ENCODE peak calls at places on chromosomes 11 and 22, in five cellular contexts. W is lower lobe of right lung, R is endothelial cell, B is EL, D is neural progenitor cell. Y is an unnamed sample.

GRCh38 chr11:134261626-134262488 is 8.5 kb downstream of the ACAD8 start:
- DNase-seq in B (no peak), W (no peak), R (peak), D (peak), Y (no peak)

GRCh38 chr11:121321614-121322243 is 29.2 kb downstream of the SC5D start:
- DNase-seq in W (no peak), R (no peak), B (peak), D (peak), Y (no peak)

GRCh38 chr11:11987503-11988022 is 20.9 kb downstream of the DKK3 start:
- DNase-seq in D (no peak), W (no peak), R (no peak), B (peak), Y (no peak)

GRCh38 chr11:126329644-126330200 is 25.8 kb upstream of the ST3GAL4 start:
- DNase-seq in B (no peak), R (no peak), W (no peak), D (no peak), Y (no peak)

GRCh38 chr11:117535201-117535869 is 207.7 kb downstream of the CEP164 start:
- DNase-seq in R (no peak), B (no peak), D (no peak), W (peak), Y (no peak)

GRCh38 chr22:22414266-22414665 is 94.3 kb downstream of the ZNF280B start:
- DNase-seq in W (no peak), R (no peak), D (no peak), B (no peak), Y (no peak)

GRCh38 chr22:24097961-24098391 is 83.3 kb upstream of the SUSD2 start:
- DNase-seq in B (no peak), W (no peak), D (no peak), R (no peak), Y (peak)

GRCh38 chr11:18721576-18722292 is 4.3 kb downstream of the IGSF22 start:
- DNase-seq in R (peak), D (peak), B (peak), W (peak), Y (no peak)

GRCh38 chr11:17703951-17704350 is 15.4 kb upstream of the MYOD1 start:
- DNase-seq in W (no peak), R (no peak), B (peak), D (no peak), Y (no peak)

GRCh38 chr11:36510567-36511020 is 522 bp upstream of the TRAF6 start:
- DNase-seq in B (peak), R (no peak), W (no peak), D (no peak), Y (no peak)

GRCh38 chr11:44324787-44325525 is 15.0 kb upstream of the ALX4 start:
- DNase-seq in W (no peak), D (no peak), R (no peak), B (no peak), Y (peak)

GRCh38 chr11:72409458-72409857 is 24.9 kb downstream of the CLPB start:
- DNase-seq in W (no peak), R (no peak), B (no peak), D (no peak), Y (no peak)

GRCh38 chr22:49994361-49995058 is 18.1 kb downstream of the IL17REL start:
- DNase-seq in R (no peak), D (no peak), B (no peak), W (peak), Y (peak)

GRCh38 chr11:116828632-116829524 is 829 bp upstream of the APOC3 start:
- DNase-seq in R (no peak), D (no peak), B (no peak), W (no peak), Y (no peak)

GRCh38 chr11:128737704-128738103 is 43.8 kb downstream of the FLI1 start:
- DNase-seq in W (no peak), B (no peak), D (no peak), R (no peak), Y (no peak)

GRCh38 chr11:95917188-95918036 is 6.5 kb downstream of the MTMR2 start:
- DNase-seq in W (no peak), D (no peak), B (no peak), R (no peak), Y (no peak)

GRCh38 chr11:116727990-116728389 is 44.8 kb downstream of the BUD13 start:
- DNase-seq in R (no peak), W (no peak), D (no peak), B (no peak), Y (peak)

GRCh38 chr22:42436402-42436801 is 4.2 kb upstream of the NFAM1 start:
- DNase-seq in B (no peak), D (no peak), W (no peak), R (no peak), Y (no peak)

GRCh38 chr11:102223859-102224258 is 93.4 kb upstream of the BIRC3 start:
- DNase-seq in B (no peak), R (no peak), D (no peak), W (no peak), Y (no peak)

Y was measured in upper lobe of right lung.